ENCODE peak calls at places on chromosomes 12 and 14, in six cellular contexts. One of them, this sample, is unnamed.

GRCh38 chr12:124786065-124786964 is 77.3 kb downstream of the SCARB1 start:
- DNase-seq in ovary: no peak
- DNase-seq in HAP-1: no peak
- DNase-seq in GM23248: no peak
- DNase-seq in IMR-90: peak; percentile 91
- DNase-seq in osteoblast: peak; percentile 95
- DNase-seq in this sample: no peak

GRCh38 chr12:96398422-96399080 is 1.7 kb downstream of the CDK17 start:
- DNase-seq in ovary: no peak
- DNase-seq in HAP-1: peak; percentile 71
- DNase-seq in GM23248: peak; percentile 30
- DNase-seq in IMR-90: peak; percentile 39
- DNase-seq in osteoblast: peak; percentile 69
- DNase-seq in this sample: no peak

GRCh38 chr12:1618489-1618888 is 10.5 kb upstream of the WNT5B start:
- DNase-seq in ovary: no peak
- DNase-seq in HAP-1: no peak
- DNase-seq in GM23248: no peak
- DNase-seq in IMR-90: peak; percentile 26
- DNase-seq in osteoblast: no peak
- DNase-seq in this sample: no peak

GRCh38 chr12:2944401-2945047 is 14.7 kb upstream of the TEAD4 start:
- DNase-seq in ovary: peak; percentile 62
- DNase-seq in HAP-1: no peak
- DNase-seq in GM23248: peak; percentile 39
- DNase-seq in IMR-90: peak; percentile 19
- DNase-seq in osteoblast: peak; percentile 73
- DNase-seq in this sample: no peak

GRCh38 chr12:6263931-6264330 is 46.6 kb upstream of the PLEKHG6 start:
- DNase-seq in ovary: no peak
- DNase-seq in HAP-1: no peak
- DNase-seq in GM23248: no peak
- DNase-seq in IMR-90: peak; percentile 52
- DNase-seq in osteoblast: peak; percentile 46
- DNase-seq in this sample: no peak

GRCh38 chr12:12749433-12749832 is 32.3 kb downstream of the CDKN1B start:
- DNase-seq in ovary: peak; percentile 50
- DNase-seq in HAP-1: no peak
- DNase-seq in GM23248: no peak
- DNase-seq in IMR-90: no peak
- DNase-seq in osteoblast: peak; percentile 80
- DNase-seq in this sample: no peak

GRCh38 chr12:34526946-34527345 is 504.6 kb downstream of the ALG10 start:
- DNase-seq in ovary: no peak
- DNase-seq in HAP-1: no peak
- DNase-seq in GM23248: peak; percentile 0
- DNase-seq in IMR-90: no peak
- DNase-seq in osteoblast: no peak
- DNase-seq in this sample: no peak

GRCh38 chr14:61455351-61455750 is 134.0 kb downstream of the PRKCH start:
- DNase-seq in ovary: no peak
- DNase-seq in HAP-1: no peak
- DNase-seq in GM23248: no peak
- DNase-seq in IMR-90: no peak
- DNase-seq in osteoblast: no peak
- DNase-seq in this sample: no peak

GRCh38 chr12:69007858-69008314 is 74.9 kb upstream of the CPM start:
- DNase-seq in ovary: no peak
- DNase-seq in HAP-1: peak; percentile 27
- DNase-seq in GM23248: peak; percentile 23
- DNase-seq in IMR-90: no peak
- DNase-seq in osteoblast: no peak
- DNase-seq in this sample: no peak

GRCh38 chr14:68793734-68794129 is 865 bp upstream of the ZFP36L1 start:
- DNase-seq in ovary: no peak
- DNase-seq in HAP-1: no peak
- DNase-seq in GM23248: peak; percentile 82
- DNase-seq in IMR-90: no peak
- DNase-seq in osteoblast: no peak
- DNase-seq in this sample: no peak

GRCh38 chr12:60201891-60202290 is 606.1 kb downstream of the SLC16A7 start:
- DNase-seq in ovary: no peak
- DNase-seq in HAP-1: no peak
- DNase-seq in GM23248: peak; percentile 41
- DNase-seq in IMR-90: peak; percentile 28
- DNase-seq in osteoblast: no peak
- DNase-seq in this sample: no peak

GRCh38 chr14:103623883-103624482 is 5.0 kb upstream of the KLC1 start:
- DNase-seq in ovary: no peak
- DNase-seq in HAP-1: no peak
- DNase-seq in GM23248: peak; percentile 43
- DNase-seq in IMR-90: no peak
- DNase-seq in osteoblast: no peak
- DNase-seq in this sample: no peak

GRCh38 chr12:104220931-104221330 is 5.4 kb downstream of the TXNRD1 start:
- DNase-seq in ovary: no peak
- DNase-seq in HAP-1: no peak
- DNase-seq in GM23248: no peak
- DNase-seq in IMR-90: no peak
- DNase-seq in osteoblast: no peak
- DNase-seq in this sample: no peak

GRCh38 chr12:124727244-124727673 is 136.4 kb downstream of the SCARB1 start:
- DNase-seq in ovary: no peak
- DNase-seq in HAP-1: no peak
- DNase-seq in GM23248: peak; percentile 93
- DNase-seq in IMR-90: no peak
- DNase-seq in osteoblast: peak; percentile 89
- DNase-seq in this sample: no peak

GRCh38 chr12:109879332-109880048 is 851 bp downstream of the GLTP start:
- DNase-seq in ovary: no peak
- DNase-seq in HAP-1: no peak
- DNase-seq in GM23248: peak; percentile 46
- DNase-seq in IMR-90: no peak
- DNase-seq in osteoblast: peak; percentile 85
- DNase-seq in this sample: no peak

GRCh38 chr12:57520008-57520726 is at the start of gene DDIT3:
- DNase-seq in ovary: peak; percentile 100
- DNase-seq in HAP-1: peak; percentile 96
- DNase-seq in GM23248: peak; percentile 100
- DNase-seq in IMR-90: peak; percentile 98
- DNase-seq in osteoblast: peak; percentile 98
- DNase-seq in this sample: peak; percentile 88

GRCh38 chr14:92637228-92637627 is 111.2 kb downstream of the LGMN start:
- DNase-seq in ovary: no peak
- DNase-seq in HAP-1: no peak
- DNase-seq in GM23248: no peak
- DNase-seq in IMR-90: peak; percentile 52
- DNase-seq in osteoblast: no peak
- DNase-seq in this sample: no peak

GRCh38 chr12:4116251-4117111 is 157.1 kb upstream of the CCND2 start:
- DNase-seq in ovary: no peak
- DNase-seq in HAP-1: no peak
- DNase-seq in GM23248: peak; percentile 59
- DNase-seq in IMR-90: peak; percentile 82
- DNase-seq in osteoblast: peak; percentile 79
- DNase-seq in this sample: no peak

GRCh38 chr12:89461649-89462612 is 62.7 kb downstream of the GALNT4 start:
- DNase-seq in ovary: no peak
- DNase-seq in HAP-1: peak; percentile 74
- DNase-seq in GM23248: peak; percentile 79
- DNase-seq in IMR-90: peak; percentile 82
- DNase-seq in osteoblast: peak; percentile 81
- DNase-seq in this sample: peak; percentile 64

GRCh38 chr14:69612014-69612758 is 790 bp downstream of the SUSD6 start:
- DNase-seq in ovary: peak; percentile 21
- DNase-seq in HAP-1: no peak
- DNase-seq in GM23248: peak; percentile 59
- DNase-seq in IMR-90: peak; percentile 23
- DNase-seq in osteoblast: peak; percentile 83
- DNase-seq in this sample: no peak

GRCh38 chr12:19894049-19894448 is 454.8 kb downstream of the AEBP2 start:
- DNase-seq in ovary: no peak
- DNase-seq in HAP-1: no peak
- DNase-seq in GM23248: peak; percentile 70
- DNase-seq in IMR-90: peak; percentile 31
- DNase-seq in osteoblast: no peak
- DNase-seq in this sample: no peak

GRCh38 chr14:77123381-77124344 is 17.9 kb downstream of the ZDHHC22 start:
- DNase-seq in ovary: no peak
- DNase-seq in HAP-1: no peak
- DNase-seq in GM23248: no peak
- DNase-seq in IMR-90: no peak
- DNase-seq in osteoblast: peak; percentile 42
- DNase-seq in this sample: no peak

GRCh38 chr14:94138256-94138655 is 8.9 kb upstream of the IFI27L2 start:
- DNase-seq in ovary: no peak
- DNase-seq in HAP-1: no peak
- DNase-seq in GM23248: no peak
- DNase-seq in IMR-90: no peak
- DNase-seq in osteoblast: no peak
- DNase-seq in this sample: no peak

GRCh38 chr14:51818748-51819386 is 41.5 kb upstream of the GNG2 start:
- DNase-seq in ovary: no peak
- DNase-seq in HAP-1: no peak
- DNase-seq in GM23248: no peak
- DNase-seq in IMR-90: no peak
- DNase-seq in osteoblast: no peak
- DNase-seq in this sample: no peak

GRCh38 chr14:64137657-64138290 is 156.4 kb downstream of the ESR2 start:
- DNase-seq in ovary: peak; percentile 27
- DNase-seq in HAP-1: no peak
- DNase-seq in GM23248: peak; percentile 6
- DNase-seq in IMR-90: peak; percentile 8
- DNase-seq in osteoblast: no peak
- DNase-seq in this sample: no peak

GRCh38 chr14:72516936-72517408 is 376.9 kb downstream of the DPF3 start:
- DNase-seq in ovary: peak; percentile 68
- DNase-seq in HAP-1: peak; percentile 5
- DNase-seq in GM23248: peak; percentile 85
- DNase-seq in IMR-90: peak; percentile 91
- DNase-seq in osteoblast: no peak
- DNase-seq in this sample: peak; percentile 32

GRCh38 chr14:28494196-28494595 is 272.4 kb upstream of the FOXG1 start:
- DNase-seq in ovary: no peak
- DNase-seq in HAP-1: no peak
- DNase-seq in GM23248: no peak
- DNase-seq in IMR-90: no peak
- DNase-seq in osteoblast: no peak
- DNase-seq in this sample: no peak

GRCh38 chr14:62800577-62800976 is 244.7 kb downstream of the KCNH5 start:
- DNase-seq in ovary: no peak
- DNase-seq in HAP-1: no peak
- DNase-seq in GM23248: no peak
- DNase-seq in IMR-90: no peak
- DNase-seq in osteoblast: no peak
- DNase-seq in this sample: no peak

GRCh38 chr12:95146767-95147166 is 70.5 kb downstream of the FGD6 start:
- DNase-seq in ovary: no peak
- DNase-seq in HAP-1: no peak
- DNase-seq in GM23248: no peak
- DNase-seq in IMR-90: no peak
- DNase-seq in osteoblast: no peak
- DNase-seq in this sample: no peak

GRCh38 chr12:89108265-89108664 is 244.0 kb downstream of the DUSP6 start:
- DNase-seq in ovary: no peak
- DNase-seq in HAP-1: no peak
- DNase-seq in GM23248: no peak
- DNase-seq in IMR-90: no peak
- DNase-seq in osteoblast: no peak
- DNase-seq in this sample: no peak

GRCh38 chr12:76927170-76927784 is 48.5 kb upstream of the CSRP2 start:
- DNase-seq in ovary: no peak
- DNase-seq in HAP-1: peak; percentile 42
- DNase-seq in GM23248: peak; percentile 64
- DNase-seq in IMR-90: peak; percentile 57
- DNase-seq in osteoblast: peak; percentile 88
- DNase-seq in this sample: no peak

GRCh38 chr14:73725116-73726024 is 11.2 kb upstream of the PNMA1 start:
- DNase-seq in ovary: no peak
- DNase-seq in HAP-1: no peak
- DNase-seq in GM23248: peak; percentile 68
- DNase-seq in IMR-90: peak; percentile 59
- DNase-seq in osteoblast: peak; percentile 83
- DNase-seq in this sample: no peak

GRCh38 chr12:176321-177181 is 37.4 kb downstream of the SLC6A12 start:
- DNase-seq in ovary: no peak
- DNase-seq in HAP-1: no peak
- DNase-seq in GM23248: peak; percentile 55
- DNase-seq in IMR-90: peak; percentile 61
- DNase-seq in osteoblast: peak; percentile 98
- DNase-seq in this sample: no peak

GRCh38 chr12:132953771-132954170 is 2.3 kb downstream of the ZNF605 start:
- DNase-seq in ovary: no peak
- DNase-seq in HAP-1: no peak
- DNase-seq in GM23248: no peak
- DNase-seq in IMR-90: no peak
- DNase-seq in osteoblast: peak; percentile 65
- DNase-seq in this sample: no peak
- H3K9me3 ChIP-seq in ovary: no peaks in the 10 kb centered on the region
- H3K9me3 ChIP-seq in HAP-1: peaks cover 5% of the 10 kb centered on the region
- H3K9me3 ChIP-seq in GM23248: no peaks in the 10 kb centered on the region
- H3K9me3 ChIP-seq in IMR-90: peaks cover 46% of the 10 kb centered on the region
- H3K9me3 ChIP-seq in osteoblast: peaks cover 18% of the 10 kb centered on the region
- H3K9me3 ChIP-seq in this sample: peaks cover 11% of the 10 kb centered on the region

DNA sequence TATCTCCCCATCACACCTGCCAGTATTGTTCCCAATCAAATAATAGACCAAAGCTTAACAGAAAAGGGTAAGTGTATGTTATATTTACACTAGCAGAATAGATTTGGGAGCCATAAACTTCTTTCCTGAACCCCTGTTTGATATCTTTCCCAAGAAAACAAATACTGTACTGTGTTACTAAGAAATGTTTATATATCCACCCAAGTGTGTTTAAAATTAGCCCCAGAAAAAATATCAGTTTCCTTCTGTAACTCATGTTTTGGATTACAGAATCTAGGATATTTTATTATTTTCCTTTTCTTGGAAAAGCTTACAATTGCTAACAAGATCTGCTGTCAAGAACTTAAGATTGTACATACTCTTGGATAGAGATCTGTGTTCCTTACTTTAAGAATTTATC is 1817.2 kb upstream of the FLRT2 start:
- DNase-seq in ovary: no peak
- DNase-seq in HAP-1: no peak
- DNase-seq in GM23248: no peak
- DNase-seq in IMR-90: peak; percentile 42
- DNase-seq in osteoblast: no peak
- DNase-seq in this sample: no peak
- H3K9me3 ChIP-seq in ovary: no peaks in the 10 kb centered on the region
- H3K9me3 ChIP-seq in HAP-1: no peaks in the 10 kb centered on the region
- H3K9me3 ChIP-seq in GM23248: no peaks in the 10 kb centered on the region
- H3K9me3 ChIP-seq in IMR-90: no peaks in the 10 kb centered on the region
- H3K9me3 ChIP-seq in osteoblast: peaks cover 3% of the 10 kb centered on the region
- H3K9me3 ChIP-seq in this sample: no peaks in the 10 kb centered on the region

GRCh38 chr14:105844810-105845724 is 318.7 kb downstream of the TMEM121 start:
- DNase-seq in ovary: no peak
- DNase-seq in HAP-1: no peak
- DNase-seq in GM23248: no peak
- DNase-seq in IMR-90: no peak
- DNase-seq in osteoblast: peak; percentile 70
- DNase-seq in this sample: no peak
- H3K9me3 ChIP-seq in ovary: no peaks in the 10 kb centered on the region
- H3K9me3 ChIP-seq in HAP-1: no peaks in the 10 kb centered on the region
- H3K9me3 ChIP-seq in GM23248: no peaks in the 10 kb centered on the region
- H3K9me3 ChIP-seq in IMR-90: peaks cover 57% of the 10 kb centered on the region
- H3K9me3 ChIP-seq in osteoblast: no peaks in the 10 kb centered on the region
- H3K9me3 ChIP-seq in this sample: no peaks in the 10 kb centered on the region

GRCh38 chr12:132536102-132536876 is 46.3 kb downstream of the FBRSL1 start:
- DNase-seq in ovary: no peak
- DNase-seq in HAP-1: no peak
- DNase-seq in GM23248: no peak
- DNase-seq in IMR-90: no peak
- DNase-seq in osteoblast: no peak
- DNase-seq in this sample: no peak
- H3K9me3 ChIP-seq in ovary: no peaks in the 10 kb centered on the region
- H3K9me3 ChIP-seq in HAP-1: peaks cover 2% of the 10 kb centered on the region
- H3K9me3 ChIP-seq in GM23248: no peaks in the 10 kb centered on the region
- H3K9me3 ChIP-seq in IMR-90: no peaks in the 10 kb centered on the region
- H3K9me3 ChIP-seq in osteoblast: no peaks in the 10 kb centered on the region
- H3K9me3 ChIP-seq in this sample: no peaks in the 10 kb centered on the region